ENCODE peak calls at places on chromosomes 7 and 10, in four cellular contexts. One of them, this sample, is unnamed.

GRCh38 chr10:31421322-31421721 is 102.3 kb downstream of the ZEB1 start:
- DNase-seq in stomach: no peak
- DNase-seq in upper lobe of left lung: no peak
- DNase-seq in fibroblast of the aortic adventitia: no peak
- DNase-seq in this sample: no peak

GRCh38 chr10:116836087-116836486 is 13.2 kb upstream of the ENO4 start:
- DNase-seq in stomach: no peak
- DNase-seq in upper lobe of left lung: no peak
- DNase-seq in fibroblast of the aortic adventitia: no peak
- DNase-seq in this sample: no peak

GRCh38 chr7:117283371-117283770 is 39.5 kb downstream of the WNT2 start:
- DNase-seq in stomach: no peak
- DNase-seq in upper lobe of left lung: no peak
- DNase-seq in fibroblast of the aortic adventitia: peak
- DNase-seq in this sample: peak

GRCh38 chr7:128231021-128231420 is 10.1 kb upstream of the LEP start:
- DNase-seq in stomach: no peak
- DNase-seq in upper lobe of left lung: no peak
- DNase-seq in fibroblast of the aortic adventitia: no peak
- DNase-seq in this sample: no peak

GRCh38 chr10:30462513-30462912 is 28.5 kb downstream of the MAP3K8 start:
- DNase-seq in stomach: no peak
- DNase-seq in upper lobe of left lung: no peak
- DNase-seq in fibroblast of the aortic adventitia: no peak
- DNase-seq in this sample: no peak

GRCh38 chr10:8424555-8425201 is 370.2 kb downstream of the GATA3 start:
- DNase-seq in stomach: no peak
- DNase-seq in upper lobe of left lung: no peak
- DNase-seq in fibroblast of the aortic adventitia: no peak
- DNase-seq in this sample: no peak

GRCh38 chr7:95493247-95493646 is 7.5 kb downstream of the ASB4 start:
- DNase-seq in stomach: no peak
- DNase-seq in upper lobe of left lung: no peak
- DNase-seq in fibroblast of the aortic adventitia: no peak
- DNase-seq in this sample: peak

GRCh38 chr10:59954296-59954695 is 47.9 kb upstream of the CCDC6 start:
- DNase-seq in stomach: no peak
- DNase-seq in upper lobe of left lung: no peak
- DNase-seq in fibroblast of the aortic adventitia: peak
- DNase-seq in this sample: peak

GRCh38 chr7:77284633-77285032 is 85.0 kb upstream of the FGL2 start:
- DNase-seq in stomach: no peak
- DNase-seq in upper lobe of left lung: no peak
- DNase-seq in fibroblast of the aortic adventitia: no peak
- DNase-seq in this sample: no peak

GRCh38 chr7:17134786-17135185 is 163.7 kb upstream of the AHR start:
- DNase-seq in stomach: no peak
- DNase-seq in upper lobe of left lung: no peak
- DNase-seq in fibroblast of the aortic adventitia: no peak
- DNase-seq in this sample: no peak

GRCh38 chr10:24783504-24783903 is 59.8 kb upstream of the ARHGAP21 start:
- DNase-seq in stomach: no peak
- DNase-seq in upper lobe of left lung: no peak
- DNase-seq in fibroblast of the aortic adventitia: no peak
- DNase-seq in this sample: no peak

GRCh38 chr10:66928000-66928770 is 2.3 kb downstream of the LRRTM3 start:
- DNase-seq in stomach: no peak
- DNase-seq in upper lobe of left lung: peak
- DNase-seq in fibroblast of the aortic adventitia: no peak
- DNase-seq in this sample: no peak

GRCh38 chr7:30888783-30889182 is 22.9 kb upstream of the AQP1 start:
- DNase-seq in stomach: no peak
- DNase-seq in upper lobe of left lung: no peak
- DNase-seq in fibroblast of the aortic adventitia: peak
- DNase-seq in this sample: peak

GRCh38 chr10:35639021-35639521 is 3.0 kb downstream of the FZD8 start:
- DNase-seq in stomach: no peak
- DNase-seq in upper lobe of left lung: peak
- DNase-seq in fibroblast of the aortic adventitia: peak
- DNase-seq in this sample: no peak

GRCh38 chr7:96548664-96549063 is 161.0 kb downstream of the SEM1 start:
- DNase-seq in stomach: no peak
- DNase-seq in upper lobe of left lung: no peak
- DNase-seq in fibroblast of the aortic adventitia: no peak
- DNase-seq in this sample: no peak

GRCh38 chr10:103800789-103801540 is 54.4 kb downstream of the SH3PXD2A start:
- DNase-seq in stomach: no peak
- DNase-seq in upper lobe of left lung: no peak
- DNase-seq in fibroblast of the aortic adventitia: no peak
- DNase-seq in this sample: peak
- H3K4me3 ChIP-seq in stomach: no peak
- H3K4me3 ChIP-seq in upper lobe of left lung: no peak
- H3K4me3 ChIP-seq in fibroblast of the aortic adventitia: no peak
- H3K4me3 ChIP-seq in this sample: no peak

GRCh38 chr10:132452216-132452650 is 55.2 kb downstream of the PWWP2B start:
- DNase-seq in stomach: no peak
- DNase-seq in upper lobe of left lung: peak
- DNase-seq in fibroblast of the aortic adventitia: no peak
- DNase-seq in this sample: no peak
- TF ChIP-seq CTCF in stomach: no peak
- TF ChIP-seq CTCF in upper lobe of left lung: peak
- TF ChIP-seq CTCF in fibroblast of the aortic adventitia: no peak
- TF ChIP-seq CTCF in this sample: peak

GRCh38 chr7:70726951-70727378 is 405.0 kb upstream of the GALNT17 start:
- DNase-seq in stomach: no peak
- DNase-seq in upper lobe of left lung: no peak
- DNase-seq in fibroblast of the aortic adventitia: no peak
- DNase-seq in this sample: no peak

GRCh38 chr7:70726294-70726693 is 405.6 kb upstream of the GALNT17 start:
- DNase-seq in stomach: no peak
- DNase-seq in upper lobe of left lung: no peak
- DNase-seq in fibroblast of the aortic adventitia: no peak
- DNase-seq in this sample: no peak

GRCh38 chr7:70730451-70731110 is 401.4 kb upstream of the GALNT17 start:
- DNase-seq in stomach: no peak
- DNase-seq in upper lobe of left lung: no peak
- DNase-seq in fibroblast of the aortic adventitia: no peak
- DNase-seq in this sample: no peak

GRCh38 chr7:70727861-70728260 is 404.1 kb upstream of the GALNT17 start:
- DNase-seq in stomach: no peak
- DNase-seq in upper lobe of left lung: no peak
- DNase-seq in fibroblast of the aortic adventitia: no peak
- DNase-seq in this sample: no peak

GRCh38 chr7:70728873-70729552 is 402.9 kb upstream of the GALNT17 start:
- DNase-seq in stomach: no peak
- DNase-seq in upper lobe of left lung: no peak
- DNase-seq in fibroblast of the aortic adventitia: peak
- DNase-seq in this sample: no peak
- H3K4me3 ChIP-seq in stomach: no peak
- H3K4me3 ChIP-seq in upper lobe of left lung: no peak
- H3K4me3 ChIP-seq in fibroblast of the aortic adventitia: no peak
- H3K4me3 ChIP-seq in this sample: no peak

DNA sequence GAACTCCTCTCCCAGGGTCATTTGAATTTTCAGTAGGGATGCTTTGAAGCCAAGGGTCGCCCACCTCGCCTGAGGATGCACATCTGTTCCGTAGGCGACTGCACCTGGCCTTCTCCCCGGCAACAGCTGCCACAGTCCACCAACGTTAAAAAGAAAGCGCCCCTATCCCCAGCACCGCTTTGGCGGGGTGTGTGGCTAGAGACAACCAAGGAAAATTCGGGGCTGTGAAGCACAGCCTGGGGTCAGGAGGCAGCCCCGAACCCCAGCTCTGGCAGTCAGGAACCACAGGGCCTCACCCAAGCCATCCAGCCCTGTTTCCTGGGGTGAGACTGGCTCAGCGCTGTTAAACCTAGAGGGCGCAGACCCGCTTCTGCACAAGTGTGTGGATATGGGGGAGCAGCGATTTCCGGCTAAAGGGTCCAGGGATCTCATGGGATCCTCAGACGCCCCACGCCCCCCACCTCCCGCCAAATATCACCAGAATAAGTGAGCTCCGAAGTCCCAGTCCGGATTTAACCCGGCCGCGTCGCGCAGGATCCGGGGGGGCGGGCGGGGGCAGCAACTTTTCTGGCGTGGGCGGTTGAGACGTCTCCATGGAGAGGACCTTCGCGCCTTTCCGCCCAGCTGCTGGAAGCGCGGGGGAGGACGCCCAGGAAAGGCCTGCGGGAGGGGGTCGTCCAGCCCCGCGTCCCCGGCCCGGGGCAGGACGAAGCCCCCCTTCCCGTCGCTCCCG is 821 bp downstream of the ZC3HAV1L start:
- DNase-seq in stomach: no peak
- DNase-seq in upper lobe of left lung: no peak
- DNase-seq in fibroblast of the aortic adventitia: peak
- DNase-seq in this sample: peak
- TF ChIP-seq CTCF in stomach: no peak
- TF ChIP-seq CTCF in upper lobe of left lung: no peak
- TF ChIP-seq CTCF in fibroblast of the aortic adventitia: no peak
- TF ChIP-seq CTCF in this sample: peak

GRCh38 chr10:101319241-101319915 is 34.6 kb upstream of the BTRC start:
- DNase-seq in stomach: no peak
- DNase-seq in upper lobe of left lung: no peak
- DNase-seq in fibroblast of the aortic adventitia: no peak
- DNase-seq in this sample: no peak

GRCh38 chr10:101323495-101323894 is 30.5 kb upstream of the BTRC start:
- DNase-seq in stomach: no peak
- DNase-seq in upper lobe of left lung: no peak
- DNase-seq in fibroblast of the aortic adventitia: no peak
- DNase-seq in this sample: no peak

GRCh38 chr10:101321073-101321472 is 32.9 kb upstream of the BTRC start:
- DNase-seq in stomach: no peak
- DNase-seq in upper lobe of left lung: no peak
- DNase-seq in fibroblast of the aortic adventitia: no peak
- DNase-seq in this sample: no peak

GRCh38 chr10:101322266-101323151 is 31.5 kb upstream of the BTRC start:
- DNase-seq in stomach: no peak
- DNase-seq in upper lobe of left lung: no peak
- DNase-seq in fibroblast of the aortic adventitia: no peak
- DNase-seq in this sample: no peak
- H3K4me3 ChIP-seq in stomach: no peak
- H3K4me3 ChIP-seq in upper lobe of left lung: no peak
- H3K4me3 ChIP-seq in fibroblast of the aortic adventitia: no peak
- H3K4me3 ChIP-seq in this sample: no peak